ENCODE peak calls at places on chromosomes 7 and 10, in six cellular contexts. One of them, this sample, is unnamed.
A peak's percentile ranks its signal among the peaks of the same experiment; 100 is the strongest.

GRCh38 chr7:4841007-4841784 is 20.6 kb downstream of the PAPOLB start:
- DNase-seq in AG09309: no peak
- DNase-seq in germinal center: no peak
- DNase-seq in CD4-positive, alpha-beta memory T cell: no peak
- DNase-seq in iris pigment epithelial cell: no peak
- DNase-seq in cerebellar cortex: no peak
- DNase-seq in this sample: no peak

GRCh38 chr7:29342761-29343160 is 148.2 kb downstream of the CHN2 start:
- DNase-seq in AG09309: no peak
- DNase-seq in germinal center: no peak
- DNase-seq in CD4-positive, alpha-beta memory T cell: no peak
- DNase-seq in iris pigment epithelial cell: no peak
- DNase-seq in cerebellar cortex: no peak
- DNase-seq in this sample: no peak

GRCh38 chr10:4083509-4084003 is 298.5 kb upstream of the KLF6 start:
- DNase-seq in AG09309: no peak
- DNase-seq in germinal center: no peak
- DNase-seq in CD4-positive, alpha-beta memory T cell: no peak
- DNase-seq in iris pigment epithelial cell: no peak
- DNase-seq in cerebellar cortex: peak; percentile 1
- DNase-seq in this sample: no peak

GRCh38 chr7:2982831-2983230 is 60.8 kb downstream of the CARD11 start:
- DNase-seq in AG09309: no peak
- DNase-seq in germinal center: no peak
- DNase-seq in CD4-positive, alpha-beta memory T cell: peak; percentile 48
- DNase-seq in iris pigment epithelial cell: no peak
- DNase-seq in cerebellar cortex: no peak
- DNase-seq in this sample: no peak

GRCh38 chr7:369476-369980 is 79.6 kb downstream of the FOXL3 start:
- DNase-seq in AG09309: no peak
- DNase-seq in germinal center: no peak
- DNase-seq in CD4-positive, alpha-beta memory T cell: no peak
- DNase-seq in iris pigment epithelial cell: no peak
- DNase-seq in cerebellar cortex: no peak
- DNase-seq in this sample: no peak

GRCh38 chr7:33278095-33278494 is 148.7 kb downstream of the BBS9 start:
- DNase-seq in AG09309: no peak
- DNase-seq in germinal center: no peak
- DNase-seq in CD4-positive, alpha-beta memory T cell: no peak
- DNase-seq in iris pigment epithelial cell: no peak
- DNase-seq in cerebellar cortex: no peak
- DNase-seq in this sample: no peak

GRCh38 chr10:3813986-3814831 is 29.2 kb upstream of the KLF6 start:
- DNase-seq in AG09309: no peak
- DNase-seq in germinal center: no peak
- DNase-seq in CD4-positive, alpha-beta memory T cell: no peak
- DNase-seq in iris pigment epithelial cell: peak; percentile 91
- DNase-seq in cerebellar cortex: no peak
- DNase-seq in this sample: peak; percentile 68

GRCh38 chr10:63429280-63429679 is 36.5 kb downstream of the JMJD1C start:
- DNase-seq in AG09309: peak; percentile 55
- DNase-seq in germinal center: no peak
- DNase-seq in CD4-positive, alpha-beta memory T cell: no peak
- DNase-seq in iris pigment epithelial cell: peak; percentile 65
- DNase-seq in cerebellar cortex: peak; percentile 30
- DNase-seq in this sample: peak; percentile 54

GRCh38 chr7:37031571-37032257 is 307.4 kb upstream of the AOAH start:
- DNase-seq in AG09309: peak; percentile 97
- DNase-seq in germinal center: no peak
- DNase-seq in CD4-positive, alpha-beta memory T cell: no peak
- DNase-seq in iris pigment epithelial cell: peak; percentile 99
- DNase-seq in cerebellar cortex: peak; percentile 80
- DNase-seq in this sample: peak; percentile 99

GRCh38 chr10:80457554-80458262 is 3.6 kb downstream of the TSPAN14 start:
- DNase-seq in AG09309: no peak
- DNase-seq in germinal center: no peak
- DNase-seq in CD4-positive, alpha-beta memory T cell: no peak
- DNase-seq in iris pigment epithelial cell: no peak
- DNase-seq in cerebellar cortex: no peak
- DNase-seq in this sample: no peak

GRCh38 chr7:54743580-54743979 is 15.4 kb downstream of the SEC61G start:
- DNase-seq in AG09309: no peak
- DNase-seq in germinal center: no peak
- DNase-seq in CD4-positive, alpha-beta memory T cell: no peak
- DNase-seq in iris pigment epithelial cell: peak; percentile 8
- DNase-seq in cerebellar cortex: no peak
- DNase-seq in this sample: peak; percentile 19

GRCh38 chr10:86524225-86524982 is 2.8 kb upstream of the WAPL start:
- DNase-seq in AG09309: no peak
- DNase-seq in germinal center: no peak
- DNase-seq in CD4-positive, alpha-beta memory T cell: no peak
- DNase-seq in iris pigment epithelial cell: no peak
- DNase-seq in cerebellar cortex: no peak
- DNase-seq in this sample: no peak

GRCh38 chr7:34315032-34315431 is 343.0 kb upstream of the NPSR1 start:
- DNase-seq in AG09309: peak; percentile 68
- DNase-seq in germinal center: no peak
- DNase-seq in CD4-positive, alpha-beta memory T cell: no peak
- DNase-seq in iris pigment epithelial cell: peak; percentile 76
- DNase-seq in cerebellar cortex: no peak
- DNase-seq in this sample: peak; percentile 87

GRCh38 chr7:150738092-150739044 is 1.1 kb downstream of the GIMAP5 start:
- DNase-seq in AG09309: no peak
- DNase-seq in germinal center: no peak
- DNase-seq in CD4-positive, alpha-beta memory T cell: no peak
- DNase-seq in iris pigment epithelial cell: no peak
- DNase-seq in cerebellar cortex: no peak
- DNase-seq in this sample: no peak

GRCh38 chr10:62082729-62083412 is 181.4 kb downstream of the ARID5B start:
- DNase-seq in AG09309: no peak
- DNase-seq in germinal center: no peak
- DNase-seq in CD4-positive, alpha-beta memory T cell: peak; percentile 63
- DNase-seq in iris pigment epithelial cell: peak; percentile 72
- DNase-seq in cerebellar cortex: no peak
- DNase-seq in this sample: peak; percentile 66

GRCh38 chr7:157255201-157255606 is 81.6 kb upstream of the DNAJB6 start:
- DNase-seq in AG09309: no peak
- DNase-seq in germinal center: peak; percentile 64
- DNase-seq in CD4-positive, alpha-beta memory T cell: no peak
- DNase-seq in iris pigment epithelial cell: peak; percentile 45
- DNase-seq in cerebellar cortex: no peak
- DNase-seq in this sample: peak; percentile 49

GRCh38 chr7:123809471-123809870 is 35.5 kb upstream of the HYAL4 start:
- DNase-seq in AG09309: no peak
- DNase-seq in germinal center: no peak
- DNase-seq in CD4-positive, alpha-beta memory T cell: no peak
- DNase-seq in iris pigment epithelial cell: no peak
- DNase-seq in cerebellar cortex: no peak
- DNase-seq in this sample: no peak

GRCh38 chr7:54629771-54630170 is 87.6 kb downstream of the VSTM2A start:
- DNase-seq in AG09309: no peak
- DNase-seq in germinal center: no peak
- DNase-seq in CD4-positive, alpha-beta memory T cell: no peak
- DNase-seq in iris pigment epithelial cell: no peak
- DNase-seq in cerebellar cortex: no peak
- DNase-seq in this sample: no peak

GRCh38 chr10:80461208-80462183 is 7.4 kb downstream of the TSPAN14 start:
- DNase-seq in AG09309: no peak
- DNase-seq in germinal center: no peak
- DNase-seq in CD4-positive, alpha-beta memory T cell: no peak
- DNase-seq in iris pigment epithelial cell: peak; percentile 48
- DNase-seq in cerebellar cortex: no peak
- DNase-seq in this sample: peak; percentile 41

GRCh38 chr10:132946311-132946710 is 3.9 kb upstream of the CFAP46 start:
- DNase-seq in AG09309: no peak
- DNase-seq in germinal center: no peak
- DNase-seq in CD4-positive, alpha-beta memory T cell: no peak
- DNase-seq in iris pigment epithelial cell: no peak
- DNase-seq in cerebellar cortex: no peak
- DNase-seq in this sample: no peak

GRCh38 chr10:32210306-32211045 is 136.5 kb downstream of the EPC1 start:
- DNase-seq in AG09309: peak; percentile 33
- DNase-seq in germinal center: peak; percentile 27
- DNase-seq in CD4-positive, alpha-beta memory T cell: no peak
- DNase-seq in iris pigment epithelial cell: peak; percentile 56
- DNase-seq in cerebellar cortex: peak; percentile 5
- DNase-seq in this sample: peak; percentile 80

GRCh38 chr7:116793795-116794360 is 68.5 kb upstream of the CAPZA2 start:
- DNase-seq in AG09309: no peak
- DNase-seq in germinal center: no peak
- DNase-seq in CD4-positive, alpha-beta memory T cell: no peak
- DNase-seq in iris pigment epithelial cell: no peak
- DNase-seq in cerebellar cortex: no peak
- DNase-seq in this sample: no peak

GRCh38 chr10:13955426-13955825 is 368.7 kb downstream of the PRPF18 start:
- DNase-seq in AG09309: no peak
- DNase-seq in germinal center: no peak
- DNase-seq in CD4-positive, alpha-beta memory T cell: no peak
- DNase-seq in iris pigment epithelial cell: no peak
- DNase-seq in cerebellar cortex: no peak
- DNase-seq in this sample: no peak

GRCh38 chr10:123909866-123910265 is 18.3 kb upstream of the CPXM2 start:
- DNase-seq in AG09309: no peak
- DNase-seq in germinal center: no peak
- DNase-seq in CD4-positive, alpha-beta memory T cell: no peak
- DNase-seq in iris pigment epithelial cell: no peak
- DNase-seq in cerebellar cortex: no peak
- DNase-seq in this sample: no peak

GRCh38 chr10:104076743-104077160 is 8.9 kb downstream of the COL17A1 start:
- DNase-seq in AG09309: no peak
- DNase-seq in germinal center: no peak
- DNase-seq in CD4-positive, alpha-beta memory T cell: no peak
- DNase-seq in iris pigment epithelial cell: peak; percentile 43
- DNase-seq in cerebellar cortex: peak; percentile 8
- DNase-seq in this sample: peak; percentile 76